ENCODE peak calls at places on chromosomes 4 and X, in eight cellular contexts. Q is H1, T is transverse colon, V is OCI-LY7, Z is Panc1, X is thoracic aorta, S is tibial nerve, F is HL-60. B is an unnamed sample.

GRCh38 chrX:9135901-9136510 is 102.1 kb upstream of the FAM9B start:
- DNase-seq in Q (no peak), T (no peak), V (no peak), Z (no peak), X (no peak), S (no peak), F (no peak), B (no peak)

GRCh38 chr4:658681-659667 is 15.1 kb downstream of the ATP5ME start:
- DNase-seq in Q (no peak), T (no peak), V (no peak), Z (no peak), X (no peak), S (no peak), F (no peak), B (no peak)

GRCh38 chr4:139595989-139596679 is 40.1 kb upstream of the SETD7 start:
- DNase-seq in Q (no peak), T (no peak), V (no peak), Z (no peak), X (no peak), S (peak), F (no peak), B (no peak)

GRCh38 chrX:124917011-124917410 is 402.7 kb upstream of the TEX13C start:
- DNase-seq in Q (no peak), T (no peak), V (no peak), Z (no peak), X (no peak), S (no peak), F (no peak), B (no peak)

GRCh38 chr4:123505077-123505456 is 108.5 kb downstream of the SPRY1 start:
- DNase-seq in Q (no peak), T (no peak), V (peak), Z (no peak), X (no peak), S (no peak), F (no peak), B (no peak)

GRCh38 chr4:82706349-82707000 is 92.1 kb downstream of the SCD5 start:
- DNase-seq in Q (no peak), T (no peak), V (no peak), Z (no peak), X (no peak), S (no peak), F (no peak), B (peak)

GRCh38 chrX:40088803-40089540 is 8.8 kb downstream of the BCOR start:
- DNase-seq in Q (no peak), T (no peak), V (no peak), Z (no peak), X (no peak), S (no peak), F (no peak), B (no peak)

GRCh38 chr4:20639346-20639745 is 60.9 kb upstream of the PACRGL start:
- DNase-seq in Q (no peak), T (no peak), V (no peak), Z (no peak), X (no peak), S (no peak), F (no peak), B (no peak)

GRCh38 chrX:118026631-118027030 is 90.0 kb downstream of the KLHL13 start:
- DNase-seq in Q (no peak), T (no peak), V (no peak), Z (no peak), X (no peak), S (no peak), F (no peak), B (no peak)

GRCh38 chr4:138063581-138063980 is 178.6 kb downstream of the SLC7A11 start:
- DNase-seq in Q (no peak), T (no peak), V (no peak), Z (no peak), X (no peak), S (no peak), F (no peak), B (no peak)

GRCh38 chrX:73289039-73289438 is 74.4 kb upstream of the NAP1L2 start:
- DNase-seq in Q (peak), T (no peak), V (no peak), Z (no peak), X (no peak), S (no peak), F (no peak), B (no peak)

GRCh38 chr4:104941661-104942062 is 205.0 kb upstream of the TET2 start:
- DNase-seq in Q (no peak), T (no peak), V (no peak), Z (no peak), X (no peak), S (no peak), F (no peak), B (no peak)

GRCh38 chr4:169744601-169745000 is 13.1 kb downstream of the HPF1 start:
- DNase-seq in Q (no peak), T (no peak), V (no peak), Z (no peak), X (no peak), S (no peak), F (no peak), B (no peak)

GRCh38 chr4:153480704-153481103 is 14.5 kb downstream of the TMEM131L start:
- DNase-seq in Q (no peak), T (no peak), V (no peak), Z (no peak), X (no peak), S (no peak), F (no peak), B (no peak)
- H3K4me3 ChIP-seq in Q (no peak), T (no peak), V (no peak), Z (no peak), X (no peak), S (no peak), F (no peak), B (no peak)

DNA sequence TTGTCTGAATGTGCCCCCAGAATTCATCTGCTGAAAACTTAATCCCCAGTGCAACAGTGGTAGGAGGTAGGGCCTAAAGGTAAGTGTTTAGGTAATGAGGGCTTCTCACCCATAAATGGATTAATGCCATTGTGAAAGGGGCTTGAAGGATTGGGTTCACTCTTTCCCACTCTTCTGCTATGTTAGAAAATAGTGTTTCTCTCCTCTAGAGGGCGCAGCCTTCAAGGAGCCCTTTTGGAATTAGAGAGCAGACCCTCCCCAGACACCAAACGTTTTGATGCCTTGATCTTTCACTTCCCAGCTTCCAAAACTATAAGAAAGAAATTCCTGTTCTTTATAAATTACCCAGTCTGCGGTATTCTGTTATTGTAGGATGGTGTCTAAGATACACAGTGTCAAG is 706.4 kb downstream of the SMARCA1 start:
- DNase-seq in Q (no peak), T (no peak), V (peak), Z (no peak), X (no peak), S (no peak), F (no peak), B (no peak)
- TF ChIP-seq CTCF in Q (peak), T (peak), V (peak), Z (peak), X (no peak), S (no peak), F (peak), B (peak)

DNA sequence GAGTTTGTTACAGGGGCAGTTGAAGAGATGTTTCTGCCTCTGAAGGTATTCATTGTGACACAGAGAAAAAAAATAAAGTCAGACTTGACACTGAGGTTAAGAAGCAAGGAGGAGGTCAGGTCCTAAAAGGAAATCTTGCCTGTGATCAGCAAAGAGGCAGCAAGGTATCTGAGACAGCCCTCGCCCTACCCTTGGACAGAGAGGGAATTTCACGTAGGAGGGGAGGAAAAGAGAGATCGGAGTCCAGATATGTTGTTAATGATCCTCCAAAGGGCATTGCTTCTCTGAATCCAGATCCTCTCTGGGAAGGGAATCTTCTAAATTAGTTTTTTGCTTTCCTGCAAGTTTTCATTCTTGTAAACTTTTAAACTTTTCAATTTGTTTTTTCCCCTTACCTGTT is 15.3 kb upstream of the PRR27 start:
- DNase-seq in Q (no peak), T (no peak), V (no peak), Z (no peak), X (no peak), S (no peak), F (no peak), B (no peak)
- H3K4me3 ChIP-seq in Q (no peak), T (no peak), V (no peak), Z (no peak), X (no peak), S (no peak), F (no peak), B (no peak)

DNA sequence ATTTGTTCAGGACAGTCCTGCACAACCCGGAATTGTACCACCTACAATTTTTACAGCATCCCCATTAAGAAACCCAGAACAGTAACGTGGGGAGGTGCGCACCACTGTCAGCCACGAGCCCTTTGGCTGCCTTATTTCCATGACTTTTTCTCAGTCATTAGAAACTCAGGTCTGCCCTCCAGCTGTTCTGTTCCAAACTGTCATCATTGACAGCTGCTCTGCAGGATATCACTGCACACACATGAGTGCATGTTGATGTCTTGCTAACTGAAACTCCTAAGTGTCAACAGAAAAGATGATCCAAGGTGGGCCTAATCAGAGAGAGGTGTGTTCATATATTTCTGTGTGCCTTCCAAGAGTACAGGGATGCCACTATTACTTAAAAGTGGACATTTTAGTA is 123.4 kb downstream of the PARM1 start:
- DNase-seq in Q (no peak), T (no peak), V (no peak), Z (no peak), X (no peak), S (no peak), F (no peak), B (no peak)
- TF ChIP-seq CTCF in Q (no peak), T (no peak), V (no peak), Z (no peak), X (no peak), S (no peak), F (no peak), B (no peak)

B was measured in astrocyte of the cerebellum.